ENCODE peak calls at places on chromosomes 13 and 19, in ten cellular contexts. J is endodermal cell; R is CD8-positive, alpha-beta T cell; M is ovary; Y is left ventricle myocardium inferior; H is esophagus squamous epithelium; Q is brain microvascular endothelial cell; P is stomach; X is dorsolateral prefrontal cortex; N is upper lobe of right lung. F is an unnamed sample.

GRCh38 chr19:34508540-34508939 is 27.0 kb downstream of the WTIP start:
- DNase-seq in Y (no peak), X (no peak), M (no peak), H (no peak), P (no peak), Q (no peak), J (no peak), N (peak; percentile 61), R (no peak), F (no peak)

GRCh38 chr19:13096968-13097330 is 5.7 kb downstream of the LYL1 start:
- DNase-seq in M (no peak), Q (no peak), Y (no peak), P (no peak), R (no peak), N (no peak), X (no peak), J (no peak), H (no peak), F (no peak)

GRCh38 chr19:52237771-52238400 is 31.5 kb upstream of the ZNF766 start:
- DNase-seq in P (peak; percentile 59), Q (peak; percentile 68), H (no peak), J (peak; percentile 84), R (peak; percentile 51), M (peak; percentile 51), X (peak; percentile 50), N (no peak), Y (peak; percentile 29), F (no peak)

GRCh38 chr19:42129399-42130253 is 2.6 kb downstream of the POU2F2 start:
- DNase-seq in Q (no peak), H (no peak), Y (peak; percentile 29), X (no peak), M (no peak), R (no peak), P (peak; percentile 29), N (no peak), J (no peak), F (no peak)

GRCh38 chr13:112902669-112903068 is 66.3 kb upstream of the MCF2L start:
- DNase-seq in J (peak; percentile 35), Q (no peak), P (no peak), M (no peak), R (no peak), X (no peak), H (no peak), N (no peak), Y (no peak), F (no peak)

GRCh38 chr19:35090795-35091214 is 24.8 kb upstream of the FXYD3 start:
- DNase-seq in M (no peak), H (no peak), Y (no peak), Q (no peak), J (peak; percentile 80), P (peak; percentile 61), R (no peak), X (no peak), N (no peak), F (no peak)

GRCh38 chr13:51681037-51681678 is 96.9 kb downstream of the WDFY2 start:
- DNase-seq in X (no peak), H (no peak), J (no peak), Q (peak; percentile 57), P (no peak), R (no peak), N (no peak), Y (no peak), M (no peak), F (no peak)

GRCh38 chr13:105513448-105513847 is 1022.0 kb downstream of the EFNB2 start:
- DNase-seq in R (no peak), X (no peak), Y (no peak), H (no peak), M (no peak), Q (no peak), P (no peak), N (no peak), J (no peak), F (no peak)

GRCh38 chr19:55112781-55113569 is 4.5 kb downstream of the PPP1R12C start:
- DNase-seq in H (no peak), X (no peak), N (peak; percentile 60), Y (no peak), J (peak; percentile 70), M (no peak), R (no peak), Q (no peak), P (no peak), F (no peak)

GRCh38 chr19:2446390-2446789 is 10.4 kb downstream of the LMNB2 start:
- DNase-seq in X (no peak), N (no peak), P (no peak), M (no peak), R (peak; percentile 14), J (no peak), Y (no peak), Q (no peak), H (no peak), F (no peak)

GRCh38 chr13:78152415-78152814 is 233.8 kb upstream of the EDNRB start:
- DNase-seq in X (no peak), P (no peak), N (no peak), H (no peak), Q (no peak), M (no peak), J (no peak), R (no peak), Y (no peak), F (no peak)

GRCh38 chr13:97091202-97091601 is 96.9 kb upstream of the OXGR1 start:
- DNase-seq in J (no peak), R (no peak), N (no peak), Y (no peak), Q (no peak), M (no peak), X (no peak), P (no peak), H (no peak), F (no peak)

GRCh38 chr13:104357174-104357573 is 1291.0 kb upstream of the SLC10A2 start:
- DNase-seq in Q (no peak), P (no peak), N (no peak), Y (no peak), H (no peak), J (no peak), M (no peak), X (no peak), R (no peak), F (no peak)

GRCh38 chr13:30652746-30653145 is 35.0 kb downstream of the USPL1 start:
- DNase-seq in Y (no peak), R (no peak), X (no peak), M (no peak), Q (no peak), P (no peak), H (no peak), N (no peak), J (no peak), F (no peak)

GRCh38 chr19:41064974-41065569 is 23.2 kb upstream of the CYP2A13 start:
- DNase-seq in P (no peak), Q (peak; percentile 25), M (no peak), N (no peak), X (no peak), Y (no peak), J (peak; percentile 63), H (no peak), R (no peak), F (no peak)

GRCh38 chr19:7985481-7985911 is 19.9 kb downstream of the ELAVL1 start:
- DNase-seq in R (no peak), Y (no peak), J (no peak), N (no peak), P (no peak), M (no peak), Q (no peak), H (no peak), X (no peak), F (no peak)

GRCh38 chr19:46840157-46840942 is 10.3 kb downstream of the AP2S1 start:
- DNase-seq in R (no peak), J (peak; percentile 87), X (no peak), P (peak; percentile 57), M (peak; percentile 71), H (no peak), Q (peak; percentile 37), Y (no peak), N (peak; percentile 70), F (no peak)
- H3K27ac ChIP-seq in R (no peak overlapping the region), J (no peak overlapping the region), X (peak overlapping the region; percentile 49), P (peak overlapping the region; percentile 45), M (no peak overlapping the region), H (peak overlapping the region; percentile 87), Q (no peak overlapping the region), Y (peak overlapping the region; percentile 70), N (peak overlapping the region; percentile 11), F (peak overlapping the region; percentile 79)

DNA sequence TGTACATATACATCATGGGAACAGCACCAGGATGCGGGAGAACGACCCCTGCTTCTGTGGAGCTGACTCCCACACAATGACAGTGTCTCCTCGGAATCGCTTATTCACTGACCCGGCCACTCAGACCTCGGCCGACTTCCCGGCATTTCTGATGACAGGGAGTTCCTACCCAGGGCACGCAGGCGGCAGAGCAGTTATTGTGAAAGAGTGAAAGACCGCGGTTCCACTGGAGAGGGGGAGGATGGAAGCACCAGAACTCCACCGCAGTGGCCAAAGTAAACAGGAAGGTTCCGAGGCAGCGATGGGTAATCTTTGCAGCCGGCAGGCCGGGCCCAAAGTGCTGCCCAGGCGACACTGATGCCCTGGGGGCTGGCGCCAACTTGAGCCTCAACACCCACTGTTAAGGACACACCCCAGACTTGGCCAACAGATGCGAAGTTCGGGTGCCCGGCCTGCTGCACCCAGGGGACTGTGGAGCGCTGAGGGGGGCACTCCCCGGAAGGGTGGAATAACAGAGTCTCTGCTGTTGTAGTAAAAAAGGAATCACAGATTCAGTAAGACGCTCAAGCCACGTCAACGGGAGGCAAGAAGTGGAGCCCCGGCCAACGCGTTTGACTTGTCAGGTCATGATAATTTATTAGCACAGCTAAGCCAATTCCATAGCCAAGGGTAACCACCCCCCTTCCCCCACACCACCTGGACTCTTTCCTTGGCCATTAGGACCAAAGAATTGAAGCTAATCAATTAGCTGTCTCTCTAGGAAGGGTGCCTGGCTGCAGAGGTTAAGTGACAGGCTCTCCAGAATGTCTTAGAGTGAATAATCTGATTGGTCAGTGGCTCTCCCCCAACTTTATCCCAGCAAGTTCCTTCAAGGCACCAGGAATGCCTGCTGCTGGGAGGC is 5.8 kb downstream of the MLLT1 start:
- DNase-seq in P (peak; percentile 83), X (no peak), M (peak; percentile 80), J (no peak), R (no peak), Y (peak; percentile 84), Q (peak; percentile 80), H (no peak), N (peak; percentile 90), F (peak; percentile 98)
- H3K4me3 ChIP-seq in P (peak overlapping the region; percentile 11), X (no peak overlapping the region), M (peak overlapping the region; percentile 15), J (no peak overlapping the region), R (no peak overlapping the region), Y (peak overlapping the region; percentile 56), Q (peak overlapping the region; percentile 32), H (no peak overlapping the region), N (peak overlapping the region; percentile 27), F (peak overlapping the region; percentile 59)

GRCh38 chr19:14835011-14835410 is at the start of the genes OR7A5 and OR7C1:
- DNase-seq in Y (no peak), J (no peak), P (no peak), N (no peak), Q (no peak), M (no peak), H (no peak), X (no peak), R (no peak), F (no peak)
- TF ChIP-seq CTCF in Y (no peak), J (no peak), P (no peak), N (no peak), Q (no peak), M (no peak), H (no peak), X (no peak), R (no peak), F (no peak)

DNA sequence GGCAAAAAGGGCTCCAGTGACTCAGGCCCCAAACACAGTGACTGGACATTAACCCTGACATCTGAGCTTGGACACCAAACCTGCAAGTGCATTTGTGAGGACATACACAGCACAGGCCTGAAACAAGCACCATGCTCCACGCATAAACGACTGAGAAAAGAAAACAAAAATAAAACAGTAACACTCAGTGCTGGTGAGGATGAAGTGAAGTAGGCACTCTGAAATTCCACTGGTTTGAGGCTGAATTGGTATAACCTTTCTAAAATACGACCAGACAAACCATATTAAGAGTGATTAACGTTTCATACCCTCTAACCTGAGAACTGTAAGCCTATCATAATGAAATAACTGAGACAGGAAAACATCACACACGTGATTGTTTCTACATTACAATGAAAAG is 5.5 kb downstream of the SLC35E1 start:
- DNase-seq in J (no peak), M (no peak), H (no peak), N (no peak), Y (no peak), Q (no peak), R (no peak), P (no peak), X (no peak), F (no peak)
- H3K27ac ChIP-seq in J (no peak overlapping the region), M (no peak overlapping the region), H (no peak overlapping the region), N (peak overlapping the region; percentile 52), Y (no peak overlapping the region), Q (no peak overlapping the region), R (peak overlapping the region; percentile 49), P (peak overlapping the region; percentile 77), X (no peak overlapping the region), F (no peak overlapping the region)